ENCODE peak calls at places on chromosome 19, in four cellular contexts. S, Y, F and K are unnamed samples.

GRCh38 chr19:57903298-57904174 is 12.9 kb downstream of the ZNF417 start:
- DNase-seq in S (no peak), Y (no peak), F (peak), K (peak)

GRCh38 chr19:53927745-53928144 is 18.7 kb downstream of the CACNG7 start:
- DNase-seq in S (no peak), Y (no peak), F (peak), K (peak)

GRCh38 chr19:19338082-19338481 is 17.5 kb downstream of the MAU2 start:
- DNase-seq in F (no peak), Y (no peak), S (no peak), K (peak)

GRCh38 chr19:13347351-13347750 is 158.9 kb downstream of the CACNA1A start:
- DNase-seq in S (no peak), Y (no peak), F (no peak), K (no peak)

GRCh38 chr19:41691268-41691970 is 3.3 kb upstream of the CEACAM7 start:
- DNase-seq in Y (peak), S (no peak), F (peak), K (peak)

GRCh38 chr19:41626877-41627276 is at the start of gene CEACAM4:
- DNase-seq in S (peak), F (no peak), Y (no peak), K (no peak)

GRCh38 chr19:32642771-32643170 is 32.2 kb downstream of the ANKRD27 start:
- DNase-seq in F (no peak), S (no peak), Y (no peak), K (no peak)

GRCh38 chr19:46813570-46814358 is 25.4 kb upstream of the SLC1A5 start:
- DNase-seq in S (peak), Y (peak), F (peak), K (peak)

GRCh38 chr19:42254083-42254849 is 662 bp downstream of the ERF start:
- DNase-seq in F (peak), S (peak), Y (no peak), K (peak)

GRCh38 chr19:19526581-19527370 is 1.9 kb upstream of the YJEFN3 start:
- DNase-seq in Y (no peak), S (no peak), F (no peak), K (no peak)

GRCh38 chr19:11446652-11447301 is 11.3 kb downstream of the PRKCSH start:
- DNase-seq in S (peak), F (peak), Y (no peak), K (peak)

GRCh38 chr19:17281391-17282304 is at the start of gene ANKLE1:
- DNase-seq in Y (no peak), F (no peak), S (peak), K (no peak)

GRCh38 chr19:33134571-33135041 is 2.7 kb downstream of the WDR88 start:
- DNase-seq in F (no peak), S (no peak), Y (no peak), K (no peak)

GRCh38 chr19:49589391-49589790 is 1.6 kb upstream of the PRR12 start:
- DNase-seq in S (no peak), Y (no peak), F (peak), K (no peak)

GRCh38 chr19:40466219-40467006 is at the start of gene SPTBN4:
- DNase-seq in S (peak), F (no peak), Y (no peak), K (no peak)

GRCh38 chr19:33686246-33686645 is 64.5 kb downstream of the CHST8 start:
- DNase-seq in Y (no peak), S (no peak), F (no peak), K (no peak)

GRCh38 chr19:21587117-21587461 is 81.7 kb downstream of the ZNF429 start:
- DNase-seq in S (no peak), F (no peak), Y (no peak), K (no peak)

GRCh38 chr19:27821418-27822018 is 1391.4 kb downstream of the UQCRFS1 start:
- DNase-seq in S (no peak), Y (no peak), F (no peak), K (no peak)

GRCh38 chr19:51564791-51565190 is 6.3 kb upstream of the ZNF175 start:
- DNase-seq in F (no peak), Y (no peak), S (no peak), K (no peak)

GRCh38 chr19:41944336-41944735 is 14.8 kb downstream of the RABAC1 start:
- DNase-seq in F (no peak), S (no peak), Y (no peak), K (no peak)

GRCh38 chr19:9847087-9847671 is 12.1 kb downstream of the PIN1 start:
- DNase-seq in F (peak), S (peak), Y (peak), K (peak)

GRCh38 chr19:27794444-27795042 is 1418.4 kb downstream of the UQCRFS1 start:
- DNase-seq in F (peak), Y (no peak), S (no peak), K (peak)

GRCh38 chr19:41701401-41702075 is 6.9 kb upstream of the CEACAM5 start:
- DNase-seq in F (no peak), Y (no peak), S (no peak), K (no peak)

GRCh38 chr19:42110658-42111057 is 21.6 kb downstream of the POU2F2 start:
- DNase-seq in F (no peak), S (no peak), Y (no peak), K (no peak)

GRCh38 chr19:49877879-49878743 is 609 bp downstream of the TBC1D17 start:
- DNase-seq in F (peak), Y (peak), S (peak), K (peak)

GRCh38 chr19:45782820-45783785 is 813 bp upstream of the DMPK start:
- DNase-seq in S (peak), Y (peak), F (peak), K (peak)

GRCh38 chr19:17847538-17848366 is at the start of gene JAK3:
- DNase-seq in Y (no peak), F (peak), S (no peak), K (peak)

GRCh38 chr19:35241417-35241816 is 7.4 kb upstream of the LSR start:
- DNase-seq in F (no peak), S (no peak), Y (no peak), K (no peak)

DNA sequence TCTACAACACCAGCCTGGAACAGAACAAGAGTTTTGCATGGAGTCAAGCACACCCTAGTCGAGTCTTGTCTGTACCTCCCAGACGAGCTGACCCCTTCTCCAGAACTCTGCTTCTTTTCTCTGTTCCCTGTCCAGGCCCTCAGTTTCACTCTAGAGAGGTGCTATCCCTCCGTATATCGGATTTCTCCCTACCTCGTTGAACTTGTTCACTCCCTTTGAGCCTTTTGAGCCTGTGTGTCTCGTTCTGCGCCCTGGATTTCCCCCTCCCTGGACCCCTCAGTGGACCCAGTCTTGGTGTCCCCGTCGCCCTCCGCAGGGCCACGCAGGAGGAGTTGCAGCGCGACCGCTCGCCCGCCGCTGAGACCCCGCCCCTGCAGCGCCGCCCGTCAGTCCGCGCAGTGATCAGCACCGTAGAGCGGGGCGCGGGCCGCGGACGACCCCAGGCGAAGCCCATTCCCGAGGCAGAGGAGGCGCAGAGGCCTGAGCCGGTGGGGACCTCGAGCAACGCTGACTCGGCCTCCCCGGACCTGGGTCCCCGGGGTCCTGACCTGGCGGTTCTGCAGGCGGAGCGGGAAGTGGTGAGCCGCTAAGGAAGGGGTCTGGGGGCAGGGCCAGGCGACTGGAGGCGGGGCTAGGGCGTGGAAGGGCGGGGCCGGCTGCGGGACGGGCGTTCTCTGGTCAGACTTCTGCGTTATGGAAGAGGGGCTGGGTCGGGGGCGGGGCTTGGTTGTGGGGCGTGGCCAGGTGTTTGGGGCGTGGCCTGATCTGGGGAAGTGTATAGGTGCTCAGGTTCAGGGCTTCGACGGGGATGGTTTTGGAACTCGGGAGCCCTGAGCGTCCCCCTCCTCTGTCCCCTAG is 5.5 kb downstream of the EPS8L1 start:
- DNase-seq in S (peak), F (peak), Y (no peak), K (peak)
- H3K4me3 ChIP-seq in S (peak), F (peak), Y (peak), K (peak)

GRCh38 chr19:1055886-1056620 is 10.9 kb upstream of the ARHGAP45 start:
- DNase-seq in Y (no peak), S (peak), F (no peak), K (no peak)

GRCh38 chr19:1054102-1055027 is 12.6 kb upstream of the ARHGAP45 start:
- DNase-seq in F (no peak), Y (no peak), S (no peak), K (no peak)

GRCh38 chr19:1058112-1058511 is 8.9 kb upstream of the ARHGAP45 start:
- DNase-seq in Y (no peak), F (no peak), S (no peak), K (no peak)

GRCh38 chr19:1055028-1055425 is 11.9 kb upstream of the ARHGAP45 start:
- DNase-seq in F (no peak), S (no peak), Y (no peak), K (no peak)

GRCh38 chr19:1057185-1057857 is 9.6 kb upstream of the ARHGAP45 start:
- DNase-seq in F (peak), Y (no peak), S (no peak), K (peak)
- TF ChIP-seq CTCF in F (no peak), Y (no peak), S (no peak), K (no peak)

DNA sequence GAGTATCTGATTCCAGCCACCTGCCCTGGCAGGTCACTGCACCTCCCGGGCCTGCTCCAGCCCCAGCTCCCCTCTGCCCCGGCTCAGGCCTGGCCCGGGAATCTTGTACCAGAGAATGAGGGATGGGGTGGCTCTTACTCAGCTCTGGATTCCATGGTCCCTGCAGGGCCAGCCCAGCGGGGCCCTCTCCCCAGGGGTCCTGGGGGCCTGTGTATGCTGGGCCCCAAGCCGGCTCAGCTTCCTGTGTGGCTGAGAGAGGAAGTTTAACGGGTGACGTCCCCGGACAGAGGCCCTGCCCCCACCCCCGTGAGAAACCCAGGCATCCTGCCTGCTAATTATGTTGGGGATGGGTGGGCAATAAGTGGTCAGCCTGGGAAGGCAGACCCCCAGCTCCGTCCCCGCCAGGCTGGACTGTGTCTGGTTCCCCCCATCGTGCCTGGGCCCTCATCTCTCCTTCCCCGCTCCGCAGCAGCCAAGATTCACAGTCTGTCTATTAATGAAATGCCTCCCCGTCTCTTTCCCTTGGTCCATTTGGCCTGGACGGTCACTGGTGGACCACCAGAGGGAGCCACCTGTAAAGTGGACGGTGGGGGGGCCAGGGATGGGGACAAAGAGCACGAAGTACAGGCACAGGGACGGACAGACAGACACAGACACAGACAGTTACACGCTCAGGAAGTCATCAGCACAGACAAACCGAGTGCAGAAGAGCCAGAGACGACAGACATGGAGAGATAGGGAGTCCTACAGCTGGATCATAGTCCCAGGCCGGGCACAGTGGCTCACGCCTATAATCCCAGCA is at the start of gene DENND1C:
- DNase-seq in Y (no peak), S (no peak), F (peak), K (peak)
- H3K4me3 ChIP-seq in Y (peak), S (peak), F (no peak), K (no peak)

GRCh38 chr19:7505288-7505681 is 10.6 kb upstream of the ZNF358 start:
- DNase-seq in F (no peak), Y (no peak), S (no peak), K (no peak)

GRCh38 chr19:7497292-7497691 is 8.5 kb upstream of the PEX11G start:
- DNase-seq in F (peak), S (no peak), Y (no peak), K (no peak)

GRCh38 chr19:7502552-7502951 is 13.4 kb upstream of the ZNF358 start:
- DNase-seq in S (no peak), F (no peak), Y (no peak), K (no peak)

GRCh38 chr19:7504684-7505083 is 11.2 kb upstream of the ZNF358 start:
- DNase-seq in F (no peak), S (no peak), Y (no peak), K (no peak)

GRCh38 chr19:7500811-7501450 is 12.1 kb upstream of the PEX11G start:
- DNase-seq in Y (no peak), S (no peak), F (no peak), K (peak)
- TF ChIP-seq CTCF in Y (no peak), S (no peak), F (no peak), K (no peak)